ENCODE peak calls at places on chromosomes 3 and 15, in ten cellular contexts. B is progenitor cell of endocrine pancreas; Y is aorta; D is neural crest cell; K is LHCN-M2; O is T-helper 2 cell; F is mesothelial cell of epicardium; C is HT1080; I is A673; H is naive thymus-derived CD8-positive, alpha-beta T cell. V is an unnamed sample.

GRCh38 chr3:150925751-150926201 is 20.5 kb upstream of the MINDY4B start:
- DNase-seq in B (peak), Y (no peak), D (peak), K (no peak), O (peak), F (peak), C (peak), I (peak), H (peak), V (peak)

GRCh38 chr3:24379936-24380335 is 114.7 kb downstream of the THRB start:
- DNase-seq in B (no peak), Y (no peak), D (no peak), K (no peak), O (no peak), F (no peak), C (no peak), I (no peak), H (no peak), V (no peak)

GRCh38 chr15:69422336-69422895 is 8.3 kb downstream of the KIF23 start:
- DNase-seq in B (no peak), Y (no peak), D (no peak), K (no peak), O (no peak), F (no peak), C (no peak), I (no peak), H (no peak), V (no peak)

GRCh38 chr15:41819455-41820050 is 8.3 kb upstream of the JMJD7 start:
- DNase-seq in B (no peak), Y (no peak), D (no peak), K (no peak), O (no peak), F (no peak), C (no peak), I (no peak), H (no peak), V (no peak)

GRCh38 chr15:100785181-100786138 is 94.2 kb upstream of the ALDH1A3 start:
- DNase-seq in B (peak), Y (peak), D (no peak), K (no peak), O (no peak), F (peak), C (no peak), I (no peak), H (no peak), V (no peak)

GRCh38 chr15:78177447-78177873 is 28.3 kb downstream of the IDH3A start:
- DNase-seq in B (peak), Y (no peak), D (peak), K (peak), O (no peak), F (peak), C (peak), I (peak), H (peak), V (peak)

GRCh38 chr15:90419202-90419601 is 31.2 kb downstream of the IQGAP1 start:
- DNase-seq in B (no peak), Y (no peak), D (no peak), K (no peak), O (no peak), F (no peak), C (peak), I (peak), H (no peak), V (no peak)

GRCh38 chr3:56725175-56725574 is 42.1 kb upstream of the TASOR start:
- DNase-seq in B (no peak), Y (no peak), D (no peak), K (no peak), O (no peak), F (no peak), C (no peak), I (no peak), H (peak), V (no peak)

V was measured in LoVo.